ENCODE peak calls at places on chromosome 14, in seven cellular contexts. T is esophagus squamous epithelium; D is IMR-90; P is adipocyte; F is NT2/D1; I is CD4-positive, CD25-positive, alpha-beta regulatory T cell; E is right atrium auricular region. U is an unnamed sample.

GRCh38 chr14:57058319-57058718 is 210.4 kb downstream of the EXOC5 start:
- DNase-seq in T (no peak), D (no peak), P (no peak), F (no peak), I (no peak), E (no peak), U (no peak)

GRCh38 chr14:47674148-47674545 is 1.3 kb downstream of the MDGA2 start:
- DNase-seq in T (no peak), D (no peak), P (no peak), F (no peak), I (no peak), E (no peak), U (no peak)

GRCh38 chr14:96627386-96627785 is 125.2 kb downstream of the PAPOLA start:
- DNase-seq in T (no peak), D (no peak), P (no peak), F (no peak), I (no peak), E (no peak), U (no peak)

GRCh38 chr14:30708157-30708556 is 86.0 kb downstream of the SCFD1 start:
- DNase-seq in T (no peak), D (no peak), P (no peak), F (no peak), I (no peak), E (no peak), U (no peak)

GRCh38 chr14:65179918-65180724 is 77.8 kb upstream of the MAX start:
- DNase-seq in T (no peak), D (peak; percentile 89), P (peak; percentile 53), F (no peak), I (peak; percentile 46), E (peak; percentile 84), U (no peak)

GRCh38 chr14:19823765-19824164 is 20.2 kb downstream of the OR4N2 start:
- DNase-seq in T (no peak), D (no peak), P (no peak), F (no peak), I (no peak), E (no peak), U (no peak)

GRCh38 chr14:26191123-26191522 is 406.7 kb downstream of the NOVA1 start:
- DNase-seq in T (no peak), D (no peak), P (no peak), F (no peak), I (no peak), E (no peak), U (no peak)

GRCh38 chr14:65810326-65810725 is 397.8 kb downstream of the FUT8 start:
- DNase-seq in T (no peak), D (no peak), P (no peak), F (no peak), I (no peak), E (no peak), U (no peak)

GRCh38 chr14:30808576-30808975 is 65.8 kb upstream of the COCH start:
- DNase-seq in T (no peak), D (no peak), P (peak; percentile 5), F (no peak), I (no peak), E (no peak), U (no peak)

GRCh38 chr14:56703947-56704346 is 106.3 kb downstream of the OTX2 start:
- DNase-seq in T (no peak), D (no peak), P (no peak), F (no peak), I (no peak), E (no peak), U (no peak)

GRCh38 chr14:99080306-99080705 is 191.7 kb downstream of the BCL11B start:
- DNase-seq in T (no peak), D (no peak), P (no peak), F (no peak), I (no peak), E (no peak), U (no peak)

GRCh38 chr14:67396381-67396965 is 15.5 kb downstream of the PLEK2 start:
- DNase-seq in T (no peak), D (peak; percentile 32), P (peak; percentile 9), F (no peak), I (no peak), E (no peak), U (no peak)

GRCh38 chr14:67666733-67667132 is 7.7 kb downstream of the VTI1B start:
- DNase-seq in T (no peak), D (no peak), P (no peak), F (no peak), I (no peak), E (no peak), U (no peak)

GRCh38 chr14:64387738-64388532 is at the start of gene MTHFD1:
- DNase-seq in T (peak; percentile 93), D (peak; percentile 99), P (peak; percentile 100), F (peak; percentile 92), I (peak; percentile 98), E (peak; percentile 99), U (peak; percentile 99)

GRCh38 chr14:73744175-73744867 is 30.1 kb upstream of the PNMA1 start:
- DNase-seq in T (no peak), D (no peak), P (no peak), F (no peak), I (no peak), E (no peak), U (no peak)

GRCh38 chr14:24164591-24164991 is 3.5 kb downstream of the IRF9 start:
- DNase-seq in T (no peak), D (no peak), P (no peak), F (no peak), I (no peak), E (no peak), U (no peak)

GRCh38 chr14:102630405-102630804 is 38.0 kb downstream of the RCOR1 start:
- DNase-seq in T (no peak), D (no peak), P (no peak), F (no peak), I (no peak), E (no peak), U (no peak)

GRCh38 chr14:68217891-68218290 is 398.3 kb downstream of the RAD51B start:
- DNase-seq in T (no peak), D (no peak), P (no peak), F (no peak), I (no peak), E (no peak), U (no peak)

GRCh38 chr14:89973234-89973823 is 17.6 kb downstream of the TDP1 start:
- DNase-seq in T (no peak), D (peak; percentile 69), P (peak; percentile 84), F (peak; percentile 42), I (peak; percentile 68), E (no peak), U (no peak)

GRCh38 chr14:55071870-55072640 is 20.6 kb downstream of the MAPK1IP1L start:
- DNase-seq in T (no peak), D (peak; percentile 94), P (peak; percentile 74), F (no peak), I (peak; percentile 53), E (no peak), U (peak; percentile 22)
- H3K4me3 ChIP-seq in T (no peak overlapping the region), D (no peak overlapping the region), P (peak overlapping the region; percentile 2), F (no peak overlapping the region), I (peak overlapping the region; percentile 85), E (no peak overlapping the region), U (peak overlapping the region; percentile 58)

GRCh38 chr14:93970589-93970966 is 5.8 kb downstream of the ASB2 start:
- DNase-seq in T (no peak), D (no peak), P (no peak), F (no peak), I (peak; percentile 87), E (no peak), U (no peak)
- H3K4me1 ChIP-seq in T (peaks cover 72% of the 10 kb centered on the region), D (peaks cover 8% of the 10 kb centered on the region), P (peaks cover 18% of the 10 kb centered on the region), F (no peaks in the 10 kb centered on the region), I (peaks cover 22% of the 10 kb centered on the region), E (no peaks in the 10 kb centered on the region), U (peaks cover 96% of the 10 kb centered on the region)

GRCh38 chr14:105023791-105024480 is 3.1 kb upstream of the CDCA4 start:
- DNase-seq in T (no peak), D (peak; percentile 73), P (peak; percentile 49), F (no peak), I (no peak), E (no peak), U (no peak)
- H3K4me3 ChIP-seq in T (no peak overlapping the region), D (no peak overlapping the region), P (peak overlapping the region; percentile 53), F (no peak overlapping the region), I (no peak overlapping the region), E (no peak overlapping the region), U (no peak overlapping the region)

GRCh38 chr14:70885343-70886014 is 21.8 kb upstream of the PCNX1 start:
- DNase-seq in T (no peak), D (no peak), P (no peak), F (no peak), I (no peak), E (no peak), U (no peak)
- H3K4me1 ChIP-seq in T (peaks cover 38% of the 10 kb centered on the region), D (peaks cover 12% of the 10 kb centered on the region), P (peaks cover 40% of the 10 kb centered on the region), F (no peaks in the 10 kb centered on the region), I (peaks cover 45% of the 10 kb centered on the region), E (no peaks in the 10 kb centered on the region), U (peaks cover 14% of the 10 kb centered on the region)

GRCh38 chr14:61186793-61187641 is 94.1 kb downstream of the TMEM30B start:
- DNase-seq in T (no peak), D (no peak), P (no peak), F (no peak), I (no peak), E (no peak), U (no peak)

GRCh38 chr14:61187642-61187905 is 93.6 kb downstream of the TMEM30B start:
- DNase-seq in T (no peak), D (no peak), P (no peak), F (no peak), I (no peak), E (no peak), U (no peak)

GRCh38 chr14:61188196-61188595 is 92.9 kb downstream of the TMEM30B start:
- DNase-seq in T (no peak), D (no peak), P (no peak), F (no peak), I (peak; percentile 52), E (no peak), U (no peak)

GRCh38 chr14:61190341-61190740 is 90.8 kb downstream of the TMEM30B start:
- DNase-seq in T (no peak), D (peak; percentile 26), P (no peak), F (no peak), I (no peak), E (no peak), U (no peak)

GRCh38 chr14:61188936-61189808 is 92.0 kb downstream of the TMEM30B start:
- DNase-seq in T (no peak), D (peak; percentile 51), P (peak; percentile 82), F (peak; percentile 50), I (peak; percentile 38), E (peak; percentile 62), U (no peak)
- H3K4me3 ChIP-seq in T (peak overlapping the region; percentile 12), D (no peak overlapping the region), P (peak overlapping the region; percentile 73), F (peak overlapping the region; percentile 27), I (no peak overlapping the region), E (peak overlapping the region; percentile 26), U (peak overlapping the region; percentile 70)

DNA sequence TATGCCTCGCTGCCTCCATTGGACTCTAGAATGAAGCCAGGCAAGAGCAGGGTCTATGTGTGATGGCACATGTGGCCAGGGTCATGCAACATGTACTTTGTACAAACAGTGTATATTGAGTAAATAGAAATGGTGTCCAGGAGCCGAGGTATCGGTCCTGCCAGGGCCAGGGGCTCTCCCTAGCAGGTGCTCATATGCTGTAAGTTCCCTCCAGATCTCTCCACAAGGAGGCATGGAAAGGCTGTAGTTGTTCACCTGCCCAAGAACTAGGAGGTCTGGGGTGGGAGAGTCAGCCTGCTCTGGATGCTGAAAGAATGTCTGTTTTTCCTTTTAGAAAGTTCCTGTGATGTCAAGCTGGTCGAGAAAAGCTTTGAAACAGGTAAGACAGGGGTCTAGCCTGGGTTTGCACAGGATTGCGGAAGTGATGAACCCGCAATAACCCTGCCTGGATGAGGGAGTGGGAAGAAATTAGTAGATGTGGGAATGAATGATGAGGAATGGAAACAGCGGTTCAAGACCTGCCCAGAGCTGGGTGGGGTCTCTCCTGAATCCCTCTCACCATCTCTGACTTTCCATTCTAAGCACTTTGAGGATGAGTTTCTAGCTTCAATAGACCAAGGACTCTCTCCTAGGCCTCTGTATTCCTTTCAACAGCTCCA is 39.6 kb downstream of the DAD1 start:
- DNase-seq in T (no peak), D (no peak), P (no peak), F (no peak), I (no peak), E (no peak), U (no peak)
- H3K4me1 ChIP-seq in T (peaks cover 71% of the 10 kb centered on the region), D (peaks cover 24% of the 10 kb centered on the region), P (peaks cover 12% of the 10 kb centered on the region), F (peaks cover 17% of the 10 kb centered on the region), I (peaks cover 100% of the 10 kb centered on the region), E (no peaks in the 10 kb centered on the region), U (peaks cover 14% of the 10 kb centered on the region)